ENCODE peak calls at places on chromosomes 2 and 18, in seven cellular contexts. O, P, M, E, F, T and C are unnamed samples.
A peak's percentile ranks its signal among the peaks of the same experiment; 100 is the strongest.

GRCh38 chr2:130287656-130288026 is 55.1 kb upstream of the IMP4 start:
- DNase-seq in O (no peak), P (no peak), M (no peak), E (no peak), F (no peak), T (no peak), C (peak; percentile 44)

GRCh38 chr2:161424179-161424763 is 8.2 kb downstream of the TBR1 start:
- DNase-seq in O (no peak), P (no peak), M (no peak), E (no peak), F (no peak), T (no peak), C (no peak)

GRCh38 chr18:9477509-9477908 is 2.2 kb downstream of the RALBP1 start:
- DNase-seq in O (no peak), P (no peak), M (no peak), E (no peak), F (no peak), T (no peak), C (no peak)

GRCh38 chr2:72175636-72176035 is 28.0 kb upstream of the CYP26B1 start:
- DNase-seq in O (no peak), P (no peak), M (no peak), E (no peak), F (no peak), T (no peak), C (no peak)

GRCh38 chr2:217941339-217941738 is 61.5 kb downstream of the TNS1 start:
- DNase-seq in O (no peak), P (no peak), M (no peak), E (no peak), F (no peak), T (no peak), C (peak; percentile 77)

GRCh38 chr2:220143336-220143735 is 515.9 kb downstream of the SLC4A3 start:
- DNase-seq in O (no peak), P (peak; percentile 72), M (peak; percentile 39), E (no peak), F (peak; percentile 35), T (no peak), C (no peak)

GRCh38 chr2:161122772-161123530 is 37.3 kb upstream of the TANK start:
- DNase-seq in O (no peak), P (peak; percentile 89), M (peak; percentile 36), E (no peak), F (peak; percentile 78), T (peak; percentile 63), C (no peak)

GRCh38 chr2:172562298-172562697 is 6.4 kb downstream of the PDK1 start:
- DNase-seq in O (no peak), P (no peak), M (no peak), E (no peak), F (no peak), T (no peak), C (no peak)

GRCh38 chr2:232013701-232014353 is 52.3 kb downstream of the DIS3L2 start:
- DNase-seq in O (no peak), P (peak; percentile 92), M (peak; percentile 38), E (no peak), F (peak; percentile 10), T (no peak), C (no peak)

GRCh38 chr2:208072250-208072892 is 47.0 kb upstream of the PLEKHM3 start:
- DNase-seq in O (peak; percentile 28), P (peak; percentile 84), M (peak; percentile 55), E (no peak), F (peak; percentile 76), T (peak; percentile 78), C (peak; percentile 78)

GRCh38 chr18:58180738-58181353 is 136.8 kb downstream of the NEDD4L start:
- DNase-seq in O (no peak), P (peak; percentile 59), M (peak; percentile 52), E (no peak), F (peak; percentile 65), T (peak; percentile 78), C (no peak)

GRCh38 chr2:24702800-24703199 is 90.4 kb downstream of the PTRHD1 start:
- DNase-seq in O (no peak), P (peak; percentile 65), M (no peak), E (no peak), F (no peak), T (no peak), C (no peak)

GRCh38 chr2:232030229-232030628 is 68.7 kb downstream of the DIS3L2 start:
- DNase-seq in O (no peak), P (no peak), M (no peak), E (no peak), F (no peak), T (no peak), C (no peak)

GRCh38 chr2:111884592-111884964 is 585 bp upstream of the ANAPC1 start:
- DNase-seq in O (no peak), P (no peak), M (no peak), E (no peak), F (no peak), T (no peak), C (no peak)

GRCh38 chr2:9914384-9915065 is 37.0 kb upstream of the GRHL1 start:
- DNase-seq in O (no peak), P (peak; percentile 74), M (peak; percentile 53), E (no peak), F (peak; percentile 24), T (no peak), C (no peak)

GRCh38 chr2:165293439-165294420 is 54.5 kb downstream of the SCN2A start:
- DNase-seq in O (no peak), P (peak; percentile 88), M (peak; percentile 26), E (no peak), F (peak; percentile 94), T (peak; percentile 54), C (no peak)
- H3K4me3 ChIP-seq in O (no peak overlapping the region), P (peak overlapping the region; percentile 46), M (no peak overlapping the region), E (no peak overlapping the region), F (peak overlapping the region; percentile 4), T (no peak overlapping the region), C (no peak overlapping the region)

GRCh38 chr2:61575447-61575859 is 37.3 kb upstream of the XPO1 start:
- DNase-seq in O (no peak), P (no peak), M (no peak), E (no peak), F (no peak), T (no peak), C (no peak)
- H3K27ac ChIP-seq in O (no peak overlapping the region), P (no peak overlapping the region), M (no peak overlapping the region), E (no peak overlapping the region), F (no peak overlapping the region), T (no peak overlapping the region), C (no peak overlapping the region)

DNA sequence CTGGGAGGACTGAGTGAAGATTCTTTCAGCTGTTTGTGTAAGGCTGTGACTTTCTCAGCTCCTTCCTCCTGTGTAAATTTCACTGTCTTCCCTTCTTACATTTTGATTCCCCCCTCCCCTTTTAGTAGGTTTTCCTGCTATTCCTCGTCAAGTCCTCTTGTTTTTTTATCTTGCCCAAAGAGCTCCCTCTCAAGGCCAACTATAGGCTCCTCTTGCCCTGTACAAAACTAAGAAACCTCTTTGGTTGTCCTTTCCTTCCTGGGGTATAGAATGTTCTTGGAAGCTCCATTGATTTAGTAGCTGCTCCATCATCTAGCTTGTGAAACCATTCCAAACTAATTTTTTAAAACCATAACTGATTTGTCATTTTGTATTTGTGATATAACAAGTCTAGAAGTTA is 7.3 kb downstream of the CCDC121 start:
- DNase-seq in O (no peak), P (no peak), M (no peak), E (no peak), F (no peak), T (no peak), C (no peak)
- TF ChIP-seq CTCF in O (no peak), P (peak; percentile 39), M (no peak), E (no peak), F (no peak), T (no peak), C (no peak)

GRCh38 chr2:218959141-218959731 is at the start of gene CDK5R2:
- DNase-seq in O (peak; percentile 62), P (peak; percentile 67), M (peak; percentile 83), E (peak; percentile 85), F (peak; percentile 88), T (peak; percentile 88), C (peak; percentile 86)
- H3K4me3 ChIP-seq in O (peak within 1 kb of the TSS; percentile 61), P (peak within 1 kb of the TSS; percentile 48), M (peak within 1 kb of the TSS; percentile 39), E (peak within 1 kb of the TSS; percentile 21), F (peak within 1 kb of the TSS; percentile 36), T (peak within 1 kb of the TSS; percentile 37), C (peak within 1 kb of the TSS; percentile 36)

GRCh38 chr2:23590227-23590869 is 205.4 kb downstream of the KLHL29 start:
- DNase-seq in O (no peak), P (no peak), M (no peak), E (no peak), F (no peak), T (no peak), C (peak; percentile 33)

GRCh38 chr2:23588788-23589187 is 203.8 kb downstream of the KLHL29 start:
- DNase-seq in O (no peak), P (no peak), M (no peak), E (no peak), F (no peak), T (no peak), C (peak; percentile 41)

GRCh38 chr2:23589739-23590138 is 204.8 kb downstream of the KLHL29 start:
- DNase-seq in O (no peak), P (no peak), M (no peak), E (no peak), F (no peak), T (no peak), C (peak; percentile 40)

GRCh38 chr2:23588106-23588505 is 203.1 kb downstream of the KLHL29 start:
- DNase-seq in O (no peak), P (no peak), M (no peak), E (no peak), F (no peak), T (no peak), C (peak; percentile 64)

GRCh38 chr2:23589220-23589647 is 204.3 kb downstream of the KLHL29 start:
- DNase-seq in O (no peak), P (no peak), M (no peak), E (no peak), F (no peak), T (no peak), C (peak; percentile 53)
- H3K27ac ChIP-seq in O (peak overlapping the region; percentile 59), P (no peak overlapping the region), M (no peak overlapping the region), E (no peak overlapping the region), F (no peak overlapping the region), T (no peak overlapping the region), C (no peak overlapping the region)